ENCODE peak calls at places on chromosomes 7 and 10, in six cellular contexts. K is fibroblast of the aortic adventitia, B is AG10803, D is neural progenitor cell, H is cardiac fibroblast, N is thoracic aorta. R is an unnamed sample.

GRCh38 chr7:21948364-21948763 is 2.7 kb upstream of the CDCA7L start:
- DNase-seq in K (no peak), B (no peak), D (no peak), H (no peak), N (no peak), R (no peak)

GRCh38 chr7:46786221-46786951 is 795.5 kb downstream of the TNS3 start:
- DNase-seq in K (no peak), B (peak), D (no peak), H (no peak), N (no peak), R (peak)

GRCh38 chr10:3820255-3820654 is 35.2 kb upstream of the KLF6 start:
- DNase-seq in K (no peak), B (peak), D (no peak), H (peak), N (no peak), R (no peak)

GRCh38 chr10:88150338-88150737 is 286.9 kb downstream of the PTEN start:
- DNase-seq in K (peak), B (peak), D (no peak), H (peak), N (no peak), R (peak)

GRCh38 chr10:44376504-44377099 is 8.3 kb downstream of the CXCL12 start:
- DNase-seq in K (no peak), B (no peak), D (no peak), H (no peak), N (no peak), R (no peak)

GRCh38 chr7:82810558-82811259 is 352.0 kb downstream of the PCLO start:
- DNase-seq in K (peak), B (peak), D (peak), H (peak), N (no peak), R (peak)

GRCh38 chr7:131103997-131104396 is 223.7 kb upstream of the MKLN1 start:
- DNase-seq in K (peak), B (peak), D (no peak), H (peak), N (no peak), R (peak)

GRCh38 chr7:143499246-143499645 is 21.6 kb downstream of the TAS2R41 start:
- DNase-seq in K (peak), B (peak), D (no peak), H (peak), N (no peak), R (peak)

GRCh38 chr7:3455826-3456444 is 154.9 kb downstream of the SDK1 start:
- DNase-seq in K (no peak), B (no peak), D (no peak), H (peak), N (no peak), R (peak)

GRCh38 chr10:43225787-43226153 is 41.1 kb downstream of the RASGEF1A start:
- DNase-seq in K (no peak), B (no peak), D (no peak), H (no peak), N (no peak), R (no peak)

GRCh38 chr10:43226851-43227845 is 39.7 kb downstream of the RASGEF1A start:
- DNase-seq in K (no peak), B (no peak), D (no peak), H (no peak), N (peak), R (no peak)

GRCh38 chr10:43226441-43226840 is 40.4 kb downstream of the RASGEF1A start:
- DNase-seq in K (no peak), B (no peak), D (no peak), H (no peak), N (no peak), R (no peak)

GRCh38 chr10:43224321-43224720 is 42.5 kb downstream of the RASGEF1A start:
- DNase-seq in K (no peak), B (no peak), D (no peak), H (no peak), N (no peak), R (no peak)

GRCh38 chr10:43225004-43225786 is 41.7 kb downstream of the RASGEF1A start:
- DNase-seq in K (no peak), B (no peak), D (no peak), H (no peak), N (peak), R (no peak)
- TF ChIP-seq CTCF in K (no peak), B (no peak), D (no peak), H (no peak), N (no peak), R (no peak)

GRCh38 chr7:20346577-20346976 is 15.9 kb downstream of the ITGB8 start:
- DNase-seq in K (no peak), B (no peak), D (no peak), H (no peak), N (no peak), R (no peak)
- H3K4me3 ChIP-seq in K (no peak), B (no peak), D (no peak), H (no peak), N (no peak), R (no peak)

GRCh38 chr10:5935628-5936027 is 41.7 kb downstream of the IL15RA start:
- DNase-seq in K (no peak), B (no peak), D (no peak), H (no peak), N (no peak), R (no peak)
- TF ChIP-seq CTCF in K (no peak), B (no peak), D (no peak), H (no peak), N (no peak), R (no peak)

GRCh38 chr7:13278020-13278419 is 590.6 kb downstream of the ARL4A start:
- DNase-seq in K (no peak), B (no peak), D (no peak), H (no peak), N (no peak), R (no peak)
- H3K4me3 ChIP-seq in K (no peak), B (no peak), D (no peak), H (no peak), N (no peak), R (no peak)

GRCh38 chr10:86139066-86139657 is 227.4 kb downstream of the GRID1 start:
- DNase-seq in K (no peak), B (no peak), D (peak), H (no peak), N (no peak), R (no peak)
- TF ChIP-seq CTCF in K (no peak), B (peak), D (peak), H (no peak), N (no peak), R (no peak)

DNA sequence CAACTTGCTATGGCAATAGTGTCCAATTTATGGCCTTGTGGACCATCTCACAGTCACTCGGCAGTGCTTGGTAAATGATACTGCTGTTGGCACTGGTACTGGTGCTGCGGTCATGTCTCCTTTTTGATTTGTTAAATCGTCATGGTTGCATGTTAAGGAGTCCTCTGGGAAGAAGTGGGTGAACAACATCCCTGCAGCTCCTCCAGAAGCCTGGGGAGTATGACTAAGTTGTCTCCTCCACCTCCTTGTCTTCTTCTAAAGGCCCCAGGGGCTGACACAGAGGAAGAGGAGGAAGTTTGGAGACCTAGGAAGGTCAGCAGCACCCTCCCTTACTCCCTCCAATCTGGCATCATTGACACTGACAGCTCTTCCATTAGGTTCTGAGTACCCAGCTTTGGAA is 8.5 kb downstream of the ITPRIP start:
- DNase-seq in K (peak), B (peak), D (no peak), H (peak), N (no peak), R (peak)
- H3K4me3 ChIP-seq in K (peak), B (peak), D (no peak), H (no peak), N (peak), R (no peak)

DNA sequence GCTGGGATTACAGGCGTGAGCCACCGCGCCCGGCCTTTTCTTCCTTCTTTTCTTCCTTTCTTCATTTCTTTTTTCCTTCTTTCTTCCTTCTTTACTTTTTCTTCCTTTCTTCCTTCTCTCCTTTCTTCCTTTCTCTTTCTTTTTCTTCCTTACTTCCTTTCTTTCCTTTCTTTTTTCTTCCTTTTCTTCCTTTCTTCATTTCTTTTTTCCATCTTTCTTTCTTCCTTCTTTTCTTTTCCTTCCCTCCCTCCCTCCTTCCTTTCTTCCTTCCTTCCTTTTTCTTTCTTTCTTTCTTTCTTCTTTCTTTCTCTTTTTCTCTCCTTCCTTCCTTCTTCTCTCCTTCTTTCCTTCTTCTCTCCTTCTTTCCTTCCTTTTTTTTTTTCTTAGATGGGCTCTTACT is 47.0 kb upstream of the CUX1 start:
- DNase-seq in K (no peak), B (no peak), D (no peak), H (no peak), N (no peak), R (no peak)
- TF ChIP-seq CTCF in K (no peak), B (no peak), D (no peak), H (no peak), N (no peak), R (no peak)

GRCh38 chr10:124193309-124193696 is 99.9 kb upstream of the CHST15 start:
- DNase-seq in K (no peak), B (no peak), D (no peak), H (no peak), N (no peak), R (no peak)
- H3K4me3 ChIP-seq in K (no peak), B (no peak), D (no peak), H (no peak), N (no peak), R (no peak)

R was measured in fibroblast of mammary gland.